ENCODE peak calls at places on chromosomes 6 and 20, in eight cellular contexts. C, K, T, R, F, W, L and M are unnamed samples. For H3K4me1 and H3K9me2, the result is how much of the 10 kb centered on the place peaks cover.

GRCh38 chr20:36440370-36441026 is 100.8 kb upstream of the MYL9 start:
- DNase-seq in W (no peak), K (no peak), C (no peak), T (no peak), F (no peak), L (no peak), R (no peak), M (no peak)

GRCh38 chr20:50893620-50894019 is 37.6 kb downstream of the ADNP start:
- DNase-seq in L (no peak), T (no peak), W (no peak), K (no peak), C (no peak), R (no peak), F (no peak), M (no peak)

GRCh38 chr6:128238248-128238647 is 282.2 kb downstream of the PTPRK start:
- DNase-seq in K (no peak), L (no peak), W (no peak), C (no peak), F (no peak), T (no peak), R (no peak), M (no peak)

GRCh38 chr6:100257661-100258395 is 206.9 kb downstream of the SIM1 start:
- DNase-seq in F (peak), L (peak), K (no peak), C (peak), W (no peak), R (peak), T (no peak), M (no peak)

GRCh38 chr6:155171747-155172191 is 92.0 kb upstream of the CLDN20 start:
- DNase-seq in C (peak), L (no peak), K (no peak), T (no peak), F (no peak), R (no peak), W (no peak), M (no peak)

GRCh38 chr6:23137596-23137995 is 568.2 kb downstream of the HDGFL1 start:
- DNase-seq in F (no peak), R (no peak), L (no peak), W (no peak), C (peak), T (no peak), K (no peak), M (peak)

GRCh38 chr20:2871111-2871465 is 2.2 kb upstream of the PTPRA start:
- DNase-seq in F (no peak), L (no peak), K (no peak), C (peak), R (no peak), T (no peak), W (no peak), M (no peak)

GRCh38 chr6:151254451-151255081 is 14.8 kb downstream of the AKAP12 start:
- DNase-seq in K (peak), R (no peak), W (no peak), L (peak), T (no peak), C (peak), F (peak), M (peak)

GRCh38 chr20:22924036-22924737 is 110.9 kb upstream of the SSTR4 start:
- DNase-seq in T (no peak), W (no peak), K (no peak), C (peak), R (no peak), L (peak), F (no peak), M (no peak)

GRCh38 chr6:134551245-134551960 is 233.5 kb upstream of the SGK1 start:
- DNase-seq in W (no peak), K (peak), F (no peak), L (peak), C (peak), R (no peak), T (no peak), M (no peak)

GRCh38 chr6:7725849-7726415 is at the start of gene BMP6:
- DNase-seq in T (peak), C (peak), L (peak), R (peak), K (peak), F (peak), W (peak), M (peak)

GRCh38 chr6:90184334-90185298 is 112.0 kb downstream of the BACH2 start:
- DNase-seq in R (no peak), C (no peak), K (peak), L (peak), T (peak), W (no peak), F (no peak), M (peak)

GRCh38 chr6:167945937-167946485 is 51.5 kb upstream of the KIF25 start:
- DNase-seq in W (no peak), F (no peak), L (no peak), R (no peak), C (no peak), T (no peak), K (no peak), M (no peak)

GRCh38 chr6:105363100-105363754 is 39.7 kb downstream of the PREP start:
- DNase-seq in R (no peak), T (peak), K (no peak), W (peak), L (peak), C (peak), F (no peak), M (peak)

GRCh38 chr6:113676972-113677371 is 180.2 kb upstream of the MARCKS start:
- DNase-seq in F (no peak), R (no peak), T (no peak), L (no peak), C (no peak), W (no peak), K (no peak), M (no peak)

GRCh38 chr6:26493258-26493657 is 6.8 kb upstream of the BTN1A1 start:
- DNase-seq in T (no peak), C (peak), W (peak), L (peak), R (peak), K (no peak), F (peak), M (no peak)

GRCh38 chr6:14713561-14713960 is 532.3 kb upstream of the JARID2 start:
- DNase-seq in K (no peak), C (peak), R (no peak), T (no peak), W (no peak), L (no peak), F (no peak), M (no peak)

GRCh38 chr6:56833127-56833791 is 121.6 kb upstream of the BEND6 start:
- DNase-seq in F (no peak), T (no peak), C (no peak), L (no peak), R (no peak), K (no peak), W (peak), M (no peak)

DNA sequence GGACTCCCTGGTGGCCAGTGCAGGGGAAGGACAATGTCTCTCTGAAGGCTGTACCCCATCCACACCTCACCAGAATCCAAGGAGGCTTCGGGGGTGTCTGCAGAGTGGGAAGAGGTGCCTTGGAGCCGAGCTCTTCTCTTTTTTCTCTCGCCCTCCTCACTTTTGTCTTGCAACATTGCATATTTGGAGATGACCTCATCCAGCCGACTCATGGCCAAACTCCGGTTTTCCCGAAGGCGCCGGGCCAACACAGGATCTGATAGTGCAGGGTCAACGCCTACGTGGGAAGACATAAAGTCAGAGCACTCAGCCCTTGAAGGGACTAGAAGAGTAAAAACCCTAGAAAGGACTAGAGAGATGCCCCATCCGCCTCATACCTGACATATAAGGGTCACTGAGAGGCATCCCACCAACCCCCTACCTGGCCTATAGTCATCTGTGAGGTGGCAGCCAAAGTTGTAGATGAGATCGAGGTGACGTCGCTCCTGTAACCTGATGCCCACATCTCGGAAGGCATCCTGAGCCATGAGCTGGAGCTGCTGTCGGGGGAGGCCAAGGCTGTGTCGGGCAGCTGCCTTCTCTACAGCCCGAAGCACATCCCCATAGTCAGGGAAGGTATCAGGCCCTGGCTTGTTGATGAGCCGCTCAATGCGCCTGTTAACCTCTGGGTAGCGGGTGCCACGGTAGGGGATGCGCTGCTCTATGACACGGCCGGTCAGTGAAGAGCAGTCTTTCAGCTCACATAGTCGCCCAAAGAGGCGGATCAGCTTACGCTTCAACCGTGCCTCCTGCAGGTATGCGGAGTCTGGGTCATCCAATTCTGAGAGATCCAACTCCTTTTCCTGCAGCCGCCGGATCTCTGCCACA is 3.0 kb upstream of the ZBTB22 start:
- DNase-seq in R (no peak), L (peak), W (no peak), F (no peak), T (no peak), K (peak), C (peak), M (peak)
- H3K4me3 ChIP-seq in R (peak), L (peak), W (no peak), F (no peak), T (peak), K (peak), C (peak), M (no peak)

DNA sequence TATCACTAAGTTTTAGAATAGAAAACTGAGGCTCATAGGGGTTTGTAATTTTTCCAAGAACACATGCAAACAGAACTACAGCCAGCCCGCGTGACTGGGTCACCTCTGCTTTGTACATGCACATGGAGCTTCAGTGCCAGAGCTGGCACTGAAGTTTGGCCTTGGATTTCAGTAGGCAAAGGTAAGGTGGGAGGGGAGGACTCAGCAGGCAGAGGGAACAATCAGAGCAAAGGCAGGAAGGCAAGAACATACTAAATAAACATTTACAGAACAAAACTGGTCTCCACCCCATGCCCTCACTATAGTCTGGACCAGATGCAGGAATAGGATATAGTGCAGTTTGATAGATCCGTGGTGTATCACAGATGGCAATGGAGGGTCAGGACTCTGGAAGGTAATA is 13.6 kb upstream of the ABRACL start:
- DNase-seq in T (no peak), R (no peak), L (no peak), W (no peak), C (no peak), K (no peak), F (no peak), M (no peak)
- H3K4me1 ChIP-seq in T (under half), R (under half), L (under half), W (under half), C (under half), K (under half), F (under half), M (under half)

DNA sequence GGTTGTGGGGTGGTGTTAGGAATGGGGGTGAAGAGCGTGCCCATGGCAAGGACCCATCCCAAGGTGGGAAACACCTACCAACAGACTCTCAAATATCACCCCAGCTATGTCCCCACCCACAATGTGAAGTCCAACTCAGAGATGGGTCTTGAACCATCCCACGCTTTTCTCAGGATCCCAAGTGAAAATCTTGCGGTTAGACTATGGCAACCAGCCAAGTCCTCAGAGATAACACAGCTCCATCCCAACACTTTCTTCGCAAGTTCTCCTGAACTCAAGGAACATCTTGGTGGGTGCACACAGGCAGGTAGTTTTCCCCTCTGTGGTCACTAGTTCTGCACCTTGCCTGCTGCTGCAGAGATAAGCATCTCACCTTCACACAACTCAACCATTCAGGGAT is 116.0 kb downstream of the CDC5L start:
- DNase-seq in K (no peak), W (no peak), L (no peak), T (no peak), F (no peak), R (no peak), C (no peak), M (no peak)
- H3K9me2 ChIP-seq in K (under half), W (under half), L (under half), T (under half), F (under half), R (under half), C (under half), M (under half)

DNA sequence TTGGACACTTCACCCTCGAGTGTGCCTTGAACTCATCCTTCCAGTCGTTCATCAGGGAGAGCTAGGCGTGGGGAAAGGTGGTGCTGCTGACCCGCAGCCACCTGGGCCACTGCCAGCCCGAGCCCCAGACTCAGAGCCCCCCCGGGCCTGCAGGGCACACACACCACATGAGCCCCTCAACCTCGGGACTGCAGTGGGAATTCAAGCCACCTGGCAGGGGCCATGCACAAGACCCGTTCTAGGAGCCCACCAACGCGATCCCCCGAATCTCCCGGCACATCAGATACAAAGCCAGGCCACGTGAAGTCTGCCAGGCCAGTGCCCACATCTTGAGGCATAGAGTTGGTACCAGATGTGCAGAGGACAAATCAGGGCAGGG is 2.8 kb downstream of the ZNF512B start:
- DNase-seq in T (no peak), F (no peak), K (no peak), R (no peak), C (no peak), L (no peak), W (no peak), M (no peak)
- H3K4me3 ChIP-seq in T (no peak), F (no peak), K (no peak), R (no peak), C (no peak), L (no peak), W (no peak), M (no peak)

DNA sequence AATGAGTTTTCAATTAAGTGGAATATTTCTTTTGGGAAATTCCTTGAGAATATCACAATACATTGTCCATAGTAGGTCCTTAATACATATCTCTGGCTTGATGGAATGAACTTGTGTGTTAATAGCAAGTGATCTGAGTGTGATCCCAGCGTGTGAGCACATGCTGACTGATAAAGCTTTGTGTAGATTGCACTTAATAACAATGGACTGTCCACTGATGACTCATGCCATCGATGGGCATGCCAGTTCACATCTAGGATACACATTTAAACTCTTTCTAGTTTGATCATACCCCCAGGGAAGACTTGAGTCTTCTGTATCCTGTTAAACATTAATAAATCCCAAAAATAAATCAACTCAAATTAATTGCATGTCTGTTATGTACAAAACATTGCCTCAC is 454.4 kb upstream of the SPTLC3 start:
- DNase-seq in R (no peak), T (no peak), K (no peak), L (peak), C (no peak), W (no peak), F (no peak), M (no peak)
- H3K4me1 ChIP-seq in R (under half), T (under half), K (under half), L (under half), C (under half), W (under half), F (under half), M (under half)